ENCODE peak calls at places on chromosomes 1 and 21, in four cellular contexts. N is IMR-90, A is tibial nerve, Y is body of pancreas. D is an unnamed sample.

GRCh38 chr1:208254862-208255261 is 10.7 kb upstream of the PLXNA2 start:
- DNase-seq in N (peak; percentile 52), A (no peak), Y (no peak), D (no peak)

GRCh38 chr21:37710555-37711293 is 205.5 kb downstream of the KCNJ6 start:
- DNase-seq in N (peak; percentile 68), A (no peak), Y (no peak), D (no peak)

GRCh38 chr21:36156815-36157670 is at the start of gene DOP1B:
- DNase-seq in N (no peak), A (no peak), Y (no peak), D (no peak)

GRCh38 chr1:181483561-181484291 is 409 bp downstream of the CACNA1E start:
- DNase-seq in N (no peak), A (no peak), Y (no peak), D (no peak)

GRCh38 chr21:43866233-43866632 is 1.2 kb downstream of the AGPAT3 start:
- DNase-seq in N (peak; percentile 57), A (peak; percentile 26), Y (peak; percentile 54), D (peak; percentile 44)

GRCh38 chr1:9960705-9961562 is 17.7 kb downstream of the NMNAT1 start:
- DNase-seq in N (no peak), A (no peak), Y (no peak), D (no peak)

GRCh38 chr1:43938383-43938782 is 4.8 kb downstream of the ARTN start:
- DNase-seq in N (no peak), A (no peak), Y (no peak), D (no peak)

GRCh38 chr1:18289597-18289996 is 182.0 kb downstream of the IGSF21 start:
- DNase-seq in N (no peak), A (no peak), Y (no peak), D (no peak)

GRCh38 chr1:85297855-85298629 is 21.6 kb upstream of the BCL10 start:
- DNase-seq in N (peak; percentile 100), A (peak; percentile 60), Y (peak; percentile 60), D (no peak)

GRCh38 chr1:82782599-82782998 is 981.9 kb downstream of the ADGRL2 start:
- DNase-seq in N (no peak), A (no peak), Y (no peak), D (no peak)

GRCh38 chr1:160997323-160998038 is 23.5 kb downstream of the F11R start:
- DNase-seq in N (peak; percentile 64), A (peak; percentile 41), Y (peak; percentile 77), D (peak; percentile 16)

GRCh38 chr1:107829083-107829771 is 135.8 kb downstream of the VAV3 start:
- DNase-seq in N (no peak), A (no peak), Y (no peak), D (no peak)

GRCh38 chr1:108703939-108704338 is 8.8 kb upstream of the FNDC7 start:
- DNase-seq in N (peak; percentile 9), A (no peak), Y (no peak), D (no peak)

GRCh38 chr1:97875996-97876395 is 44.8 kb downstream of the DPYD start:
- DNase-seq in N (peak; percentile 61), A (no peak), Y (no peak), D (no peak)

GRCh38 chr1:93908394-93909145 is 660 bp downstream of the GCLM start:
- DNase-seq in N (no peak), A (peak; percentile 5), Y (peak; percentile 71), D (peak; percentile 22)

GRCh38 chr1:162732094-162732493 is 58.4 kb upstream of the HSD17B7 start:
- DNase-seq in N (no peak), A (no peak), Y (no peak), D (no peak)

GRCh38 chr1:62906428-62906886 is 122.5 kb downstream of the ATG4C start:
- DNase-seq in N (peak; percentile 11), A (no peak), Y (no peak), D (no peak)

GRCh38 chr1:170221031-170221430 is 75.3 kb downstream of the NTMT2 start:
- DNase-seq in N (no peak), A (peak; percentile 78), Y (peak; percentile 5), D (peak; percentile 57)
- H3K27ac ChIP-seq in N (no peak overlapping the region), A (peak overlapping the region; percentile 60), Y (no peak overlapping the region), D (peak overlapping the region; percentile 28)

GRCh38 chr1:74732960-74733615 is at the start of the genes CRYZ and TYW3:
- DNase-seq in N (peak; percentile 92), A (peak; percentile 92), Y (peak; percentile 95), D (peak; percentile 76)
- TF ChIP-seq POLR2A in N (peak; percentile 79), A (peak; percentile 54), Y (peak; percentile 86), D (no peak)

GRCh38 chr1:71339238-71339637 is 258.4 kb upstream of the ZRANB2 start:
- DNase-seq in N (no peak), A (no peak), Y (no peak), D (no peak)
- H3K9me3 ChIP-seq in N (peaks cover 14% of the 10 kb centered on the region), A (no peaks in the 10 kb centered on the region), Y (no peaks in the 10 kb centered on the region), D (no peaks in the 10 kb centered on the region)

GRCh38 chr1:17229379-17229778 is 19.5 kb upstream of the PADI3 start:
- DNase-seq in N (no peak), A (no peak), Y (no peak), D (no peak)

GRCh38 chr1:17230671-17231310 is 18.1 kb upstream of the PADI3 start:
- DNase-seq in N (no peak), A (no peak), Y (no peak), D (no peak)

GRCh38 chr1:17227358-17227915 is 21.5 kb upstream of the PADI3 start:
- DNase-seq in N (no peak), A (no peak), Y (no peak), D (no peak)

GRCh38 chr1:17230106-17230505 is 18.8 kb upstream of the PADI3 start:
- DNase-seq in N (no peak), A (no peak), Y (no peak), D (no peak)

DNA sequence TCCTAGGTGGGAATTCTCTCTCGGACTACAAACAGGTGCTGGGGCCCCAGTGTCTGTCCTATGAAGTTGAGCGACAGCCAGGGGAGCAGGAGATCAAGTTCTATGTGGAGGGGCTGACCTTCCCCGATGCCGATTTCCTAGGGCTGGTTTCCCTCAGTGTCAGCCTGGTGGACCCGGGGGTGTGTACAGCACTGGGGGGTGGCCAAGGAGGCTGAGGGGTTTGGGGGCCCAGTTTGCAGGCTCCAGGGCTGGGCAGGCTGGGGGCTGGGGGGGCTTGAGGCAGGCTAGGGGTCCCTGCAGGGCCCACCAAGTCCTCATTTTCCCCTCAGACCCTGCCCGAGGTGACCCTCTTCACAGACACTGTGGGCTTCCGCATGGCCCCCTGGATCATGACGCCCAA is 20.3 kb upstream of the PADI3 start:
- DNase-seq in N (no peak), A (no peak), Y (no peak), D (no peak)
- H3K27ac ChIP-seq in N (no peak overlapping the region), A (no peak overlapping the region), Y (no peak overlapping the region), D (no peak overlapping the region)

GRCh38 chr1:1273535-1274298 is at the start of gene UBE2J2:
- DNase-seq in N (peak; percentile 90), A (peak; percentile 85), Y (peak; percentile 95), D (peak; percentile 93)
- TF ChIP-seq POLR2A in N (peak; percentile 72), A (peak; percentile 70), Y (peak; percentile 58), D (peak; percentile 88)

DNA sequence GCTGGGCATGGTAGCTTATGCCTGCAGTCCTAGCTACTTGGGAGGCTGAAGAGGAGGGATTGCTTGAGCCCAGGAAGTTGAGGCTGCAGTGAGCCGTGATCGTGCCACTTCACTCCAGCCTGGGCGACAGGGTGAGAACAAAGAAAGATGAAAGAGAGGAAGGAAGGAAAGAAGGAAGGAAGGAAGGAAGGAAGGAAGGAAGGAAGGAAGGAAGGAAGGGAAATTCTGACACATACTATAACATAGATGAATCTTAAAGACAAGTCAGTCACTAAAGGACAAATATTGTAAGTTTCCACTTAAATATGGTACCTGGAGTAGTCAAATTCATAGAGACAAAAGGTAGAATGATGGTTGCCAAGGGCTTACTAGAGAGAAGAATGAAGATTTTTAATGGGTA is 108.0 kb upstream of the CACHD1 start:
- DNase-seq in N (no peak), A (no peak), Y (no peak), D (no peak)
- H3K9me3 ChIP-seq in N (no peaks in the 10 kb centered on the region), A (no peaks in the 10 kb centered on the region), Y (no peaks in the 10 kb centered on the region), D (no peaks in the 10 kb centered on the region)

DNA sequence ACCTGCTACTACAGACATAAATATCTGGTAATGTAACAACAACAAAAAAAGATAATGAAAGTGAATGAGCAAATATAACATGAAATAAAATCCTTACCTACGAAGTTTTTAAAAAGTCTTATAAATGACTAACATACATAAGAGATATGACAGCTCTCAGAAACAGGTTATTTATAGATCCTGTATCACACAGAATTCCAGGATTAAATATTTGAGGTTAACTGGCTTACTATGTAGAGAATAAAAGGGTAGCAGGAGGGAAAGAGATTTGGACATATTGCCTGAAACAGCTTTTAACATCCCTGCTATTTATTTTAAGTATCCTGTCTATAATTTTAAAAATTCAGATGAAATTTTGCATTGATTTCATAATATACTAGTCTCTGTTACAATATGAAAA is 16.3 kb downstream of the MYSM1 start:
- DNase-seq in N (no peak), A (no peak), Y (no peak), D (no peak)
- H3K27ac ChIP-seq in N (no peak overlapping the region), A (no peak overlapping the region), Y (no peak overlapping the region), D (peak overlapping the region; percentile 16)

GRCh38 chr1:177969825-177970371 is at the start of gene SEC16B:
- DNase-seq in N (no peak), A (no peak), Y (peak; percentile 88), D (no peak)
- TF ChIP-seq POLR2A in N (no peak), A (no peak), Y (peak; percentile 70), D (no peak)

GRCh38 chr1:118989878-118990378 is 1.8 kb upstream of the TBX15 start:
- DNase-seq in N (no peak), A (no peak), Y (no peak), D (no peak)

GRCh38 chr1:118987431-118988185 is 535 bp downstream of the TBX15 start:
- DNase-seq in N (no peak), A (no peak), Y (no peak), D (peak; percentile 64)

GRCh38 chr1:118990513-118991131 is 2.5 kb upstream of the TBX15 start:
- DNase-seq in N (no peak), A (no peak), Y (no peak), D (no peak)

GRCh38 chr1:118988186-118989005 is at the start of gene TBX15:
- DNase-seq in N (no peak), A (no peak), Y (no peak), D (peak; percentile 71)

GRCh38 chr1:118989006-118989736 is 1.0 kb upstream of the TBX15 start:
- DNase-seq in N (no peak), A (no peak), Y (no peak), D (no peak)
- H3K9me3 ChIP-seq in N (peaks cover 29% of the 10 kb centered on the region), A (no peaks in the 10 kb centered on the region), Y (no peaks in the 10 kb centered on the region), D (no peaks in the 10 kb centered on the region)

GRCh38 chr1:226946841-226947240 is 6.7 kb downstream of the COQ8A start:
- DNase-seq in N (peak; percentile 20), A (no peak), Y (peak; percentile 69), D (no peak)

GRCh38 chr1:226948051-226948450 is 8.0 kb downstream of the COQ8A start:
- DNase-seq in N (no peak), A (no peak), Y (no peak), D (no peak)

GRCh38 chr1:226945106-226945857 is 5.2 kb downstream of the COQ8A start:
- DNase-seq in N (no peak), A (no peak), Y (peak; percentile 96), D (peak; percentile 86)

GRCh38 chr1:226945858-226946245 is 5.8 kb downstream of the COQ8A start:
- DNase-seq in N (no peak), A (no peak), Y (no peak), D (peak; percentile 28)

GRCh38 chr1:226946285-226946684 is 6.2 kb downstream of the COQ8A start:
- DNase-seq in N (no peak), A (no peak), Y (no peak), D (no peak)
- H3K27ac ChIP-seq in N (no peak overlapping the region), A (no peak overlapping the region), Y (peak overlapping the region; percentile 96), D (peak overlapping the region; percentile 99)